ENCODE peak calls at places on chromosomes 2 and 18, in seven cellular contexts. K is lower lobe of right lung, Z is left ventricle myocardium inferior, A is PC-9, M is heart right ventricle, E is sigmoid colon, C is dorsolateral prefrontal cortex. X is an unnamed sample. For H3K27me3, the result is how much of the 10 kb centered on the place peaks cover.

GRCh38 chr2:72722492-72723090 is 103.2 kb downstream of the EXOC6B start:
- DNase-seq in K (no peak), Z (no peak), A (no peak), M (no peak), E (no peak), C (no peak), X (peak)

GRCh38 chr2:39881494-39881893 is 102.4 kb upstream of the THUMPD2 start:
- DNase-seq in K (no peak), Z (no peak), A (no peak), M (no peak), E (no peak), C (no peak), X (no peak)

GRCh38 chr2:120398051-120398960 is 52.4 kb downstream of the INHBB start:
- DNase-seq in K (no peak), Z (no peak), A (peak), M (no peak), E (peak), C (peak), X (peak)

GRCh38 chr2:36672199-36672598 is 24.3 kb upstream of the VIT start:
- DNase-seq in K (no peak), Z (no peak), A (no peak), M (no peak), E (no peak), C (no peak), X (no peak)

GRCh38 chr2:215436705-215437570 is 1.1 kb upstream of the FN1 start:
- DNase-seq in K (peak), Z (no peak), A (peak), M (no peak), E (no peak), C (no peak), X (no peak)

GRCh38 chr2:31197166-31197565 is 20.1 kb downstream of the CAPN14 start:
- DNase-seq in K (no peak), Z (no peak), A (no peak), M (no peak), E (no peak), C (no peak), X (no peak)

GRCh38 chr2:136025057-136025973 is 39.9 kb upstream of the DARS1 start:
- DNase-seq in K (peak), Z (peak), A (peak), M (peak), E (peak), C (peak), X (peak)

GRCh38 chr2:10810175-10811161 is 2.1 kb downstream of the PDIA6 start:
- DNase-seq in K (no peak), Z (no peak), A (no peak), M (no peak), E (peak), C (no peak), X (no peak)

GRCh38 chr18:48073231-48073930 is 142.9 kb upstream of the SMAD2 start:
- DNase-seq in K (no peak), Z (no peak), A (no peak), M (no peak), E (no peak), C (no peak), X (no peak)

GRCh38 chr18:31058897-31059296 is 16.4 kb upstream of the DSC3 start:
- DNase-seq in K (no peak), Z (no peak), A (no peak), M (no peak), E (no peak), C (no peak), X (no peak)

GRCh38 chr2:3336844-3337243 is 40.8 kb downstream of the EIPR1 start:
- DNase-seq in K (no peak), Z (no peak), A (no peak), M (no peak), E (no peak), C (no peak), X (no peak)

GRCh38 chr2:239561448-239562001 is 160.7 kb upstream of the HDAC4 start:
- DNase-seq in K (no peak), Z (peak), A (no peak), M (peak), E (peak), C (no peak), X (no peak)

GRCh38 chr2:220043155-220043992 is 415.9 kb downstream of the SLC4A3 start:
- DNase-seq in K (no peak), Z (no peak), A (peak), M (no peak), E (no peak), C (no peak), X (peak)

GRCh38 chr2:241553512-241553830 is 5.1 kb upstream of the BOK start:
- DNase-seq in K (no peak), Z (no peak), A (no peak), M (no peak), E (no peak), C (no peak), X (no peak)

GRCh38 chr2:25548587-25548986 is 124.8 kb downstream of the DTNB start:
- DNase-seq in K (no peak), Z (no peak), A (no peak), M (no peak), E (no peak), C (no peak), X (no peak)

GRCh38 chr2:215845839-215846586 is 167.3 kb downstream of the MREG start:
- DNase-seq in K (no peak), Z (no peak), A (no peak), M (no peak), E (no peak), C (no peak), X (no peak)

GRCh38 chr2:46236876-46237859 is 60.0 kb upstream of the EPAS1 start:
- DNase-seq in K (no peak), Z (no peak), A (no peak), M (no peak), E (no peak), C (no peak), X (no peak)

GRCh38 chr2:44623622-44624351 is 262.0 kb downstream of the CAMKMT start:
- DNase-seq in K (no peak), Z (no peak), A (no peak), M (no peak), E (no peak), C (no peak), X (no peak)

GRCh38 chr2:240569523-240569997 is 1.3 kb downstream of the RNPEPL1 start:
- DNase-seq in K (peak), Z (peak), A (no peak), M (no peak), E (no peak), C (no peak), X (no peak)

GRCh38 chr18:37778417-37779165 is 213.0 kb upstream of the CELF4 start:
- DNase-seq in K (peak), Z (peak), A (peak), M (peak), E (no peak), C (peak), X (no peak)

GRCh38 chr2:180992994-180993393 is 12.6 kb downstream of the UBE2E3 start:
- DNase-seq in K (no peak), Z (no peak), A (no peak), M (no peak), E (no peak), C (no peak), X (no peak)

GRCh38 chr2:180990794-180991193 is 10.4 kb downstream of the UBE2E3 start:
- DNase-seq in K (no peak), Z (no peak), A (no peak), M (no peak), E (no peak), C (no peak), X (no peak)

GRCh38 chr2:180990337-180990736 is 9.9 kb downstream of the UBE2E3 start:
- DNase-seq in K (no peak), Z (no peak), A (no peak), M (no peak), E (no peak), C (no peak), X (no peak)

GRCh38 chr2:180991820-180992219 is 11.4 kb downstream of the UBE2E3 start:
- DNase-seq in K (no peak), Z (no peak), A (no peak), M (no peak), E (no peak), C (no peak), X (no peak)

GRCh38 chr2:180991361-180991760 is 11.0 kb downstream of the UBE2E3 start:
- DNase-seq in K (no peak), Z (no peak), A (no peak), M (no peak), E (no peak), C (no peak), X (no peak)
- TF ChIP-seq CTCF in K (no peak), Z (peak), A (peak), M (no peak), E (no peak), C (no peak), X (no peak)

DNA sequence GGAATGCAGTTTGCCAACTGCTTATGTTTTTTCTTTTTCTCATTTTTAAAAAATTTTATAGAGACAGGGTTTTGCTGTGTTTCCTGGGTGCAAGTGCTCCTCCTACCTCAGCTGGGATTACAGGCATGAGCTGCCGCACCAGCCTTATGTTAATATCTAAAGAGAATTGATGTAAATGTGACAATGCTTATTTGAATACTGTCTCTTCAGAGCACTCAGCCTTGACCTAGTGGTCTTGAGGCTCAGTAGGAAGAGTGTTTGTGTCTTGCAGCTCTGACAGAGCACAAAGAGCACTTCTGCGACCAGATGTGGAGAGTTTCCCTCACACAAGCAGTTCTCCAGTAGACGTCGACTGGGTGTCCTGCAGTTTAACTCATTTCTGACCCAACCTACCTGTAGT is 55.3 kb downstream of the ARHGEF4 start:
- DNase-seq in K (no peak), Z (no peak), A (no peak), M (no peak), E (no peak), C (no peak), X (no peak)
- H3K27me3 ChIP-seq in K (under half), Z (half or more), A (under half), M (under half), E (under half), C (under half), X (under half)

DNA sequence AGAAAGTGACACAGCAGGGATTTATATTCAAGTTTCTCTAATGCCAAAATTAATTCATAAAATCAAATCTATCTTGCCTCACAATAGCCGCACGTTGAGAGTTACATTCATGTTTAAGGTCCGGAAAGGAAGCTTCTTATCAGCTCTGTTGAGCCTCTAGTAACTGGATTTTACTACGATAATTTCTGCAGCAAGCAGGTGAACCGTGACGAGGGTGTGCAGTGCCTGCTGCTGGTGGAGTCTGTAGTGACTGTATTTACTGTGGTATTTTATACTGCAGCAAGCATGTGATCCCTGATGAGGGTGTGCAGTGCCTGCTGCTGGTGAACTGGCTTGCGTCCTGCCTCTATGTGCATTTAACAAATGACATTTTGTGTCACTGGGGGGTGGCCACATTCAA is 120.0 kb downstream of the SNTG2 start:
- DNase-seq in K (no peak), Z (no peak), A (no peak), M (no peak), E (no peak), C (no peak), X (no peak)
- TF ChIP-seq CTCF in K (no peak), Z (no peak), A (no peak), M (no peak), E (no peak), C (no peak), X (peak)

GRCh38 chr2:176096986-176097819 is 2.4 kb upstream of the HOXD12 start:
- DNase-seq in K (peak), Z (peak), A (peak), M (peak), E (peak), C (peak), X (no peak)

GRCh38 chr2:176094307-176094706 is 1.8 kb downstream of the HOXD13 start:
- DNase-seq in K (no peak), Z (no peak), A (no peak), M (no peak), E (no peak), C (no peak), X (no peak)

GRCh38 chr2:176093889-176094232 is 1.3 kb downstream of the HOXD13 start:
- DNase-seq in K (no peak), Z (no peak), A (no peak), M (no peak), E (no peak), C (no peak), X (no peak)

GRCh38 chr2:176096243-176096985 is 3.2 kb upstream of the HOXD12 start:
- DNase-seq in K (no peak), Z (no peak), A (no peak), M (no peak), E (no peak), C (no peak), X (no peak)

GRCh38 chr2:176095421-176095820 is 2.9 kb downstream of the HOXD13 start:
- DNase-seq in K (no peak), Z (no peak), A (no peak), M (no peak), E (no peak), C (no peak), X (no peak)
- H3K27me3 ChIP-seq in K (half or more), Z (half or more), A (half or more), M (half or more), E (half or more), C (half or more), X (half or more)

GRCh38 chr2:101442042-101442666 is 32.8 kb downstream of the RFX8 start:
- DNase-seq in K (no peak), Z (no peak), A (no peak), M (no peak), E (no peak), C (no peak), X (peak)

GRCh38 chr2:101440127-101440738 is 34.7 kb downstream of the RFX8 start:
- DNase-seq in K (no peak), Z (peak), A (no peak), M (peak), E (no peak), C (no peak), X (no peak)

GRCh38 chr2:101439716-101440115 is 35.2 kb downstream of the RFX8 start:
- DNase-seq in K (no peak), Z (no peak), A (no peak), M (no peak), E (no peak), C (no peak), X (no peak)

GRCh38 chr2:101446869-101447268 is 28.0 kb downstream of the RFX8 start:
- DNase-seq in K (no peak), Z (no peak), A (no peak), M (no peak), E (no peak), C (no peak), X (peak)

DNA sequence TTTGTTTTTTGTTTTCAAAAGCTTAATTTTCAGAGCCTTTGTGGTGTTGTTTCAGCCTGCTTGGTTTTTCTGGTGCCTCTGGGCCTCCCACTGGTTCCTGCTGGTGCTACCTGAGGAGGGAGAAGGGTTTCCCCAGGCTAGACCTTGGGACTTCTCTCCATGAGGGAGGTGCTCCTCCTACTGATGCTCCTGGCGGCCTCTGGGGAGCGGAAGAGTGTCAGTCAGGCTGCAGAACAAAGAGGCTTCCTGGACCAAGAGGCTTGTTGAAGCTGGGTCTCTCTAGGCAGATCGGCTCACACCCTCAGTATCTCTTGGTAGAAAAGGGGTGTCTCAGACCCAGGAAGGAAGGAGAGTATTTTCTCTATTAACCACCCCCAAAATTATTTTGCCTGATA is 32.2 kb downstream of the RFX8 start:
- DNase-seq in K (no peak), Z (no peak), A (no peak), M (no peak), E (no peak), C (no peak), X (no peak)
- TF ChIP-seq CTCF in K (no peak), Z (no peak), A (no peak), M (no peak), E (no peak), C (no peak), X (no peak)

GRCh38 chr2:20592106-20593071 is 58.5 kb downstream of the HS1BP3 start:
- DNase-seq in K (peak), Z (no peak), A (no peak), M (peak), E (peak), C (peak), X (no peak)
- H3K27me3 ChIP-seq in K (under half), Z (under half), A (under half), M (under half), E (under half), C (under half), X (under half)

DNA sequence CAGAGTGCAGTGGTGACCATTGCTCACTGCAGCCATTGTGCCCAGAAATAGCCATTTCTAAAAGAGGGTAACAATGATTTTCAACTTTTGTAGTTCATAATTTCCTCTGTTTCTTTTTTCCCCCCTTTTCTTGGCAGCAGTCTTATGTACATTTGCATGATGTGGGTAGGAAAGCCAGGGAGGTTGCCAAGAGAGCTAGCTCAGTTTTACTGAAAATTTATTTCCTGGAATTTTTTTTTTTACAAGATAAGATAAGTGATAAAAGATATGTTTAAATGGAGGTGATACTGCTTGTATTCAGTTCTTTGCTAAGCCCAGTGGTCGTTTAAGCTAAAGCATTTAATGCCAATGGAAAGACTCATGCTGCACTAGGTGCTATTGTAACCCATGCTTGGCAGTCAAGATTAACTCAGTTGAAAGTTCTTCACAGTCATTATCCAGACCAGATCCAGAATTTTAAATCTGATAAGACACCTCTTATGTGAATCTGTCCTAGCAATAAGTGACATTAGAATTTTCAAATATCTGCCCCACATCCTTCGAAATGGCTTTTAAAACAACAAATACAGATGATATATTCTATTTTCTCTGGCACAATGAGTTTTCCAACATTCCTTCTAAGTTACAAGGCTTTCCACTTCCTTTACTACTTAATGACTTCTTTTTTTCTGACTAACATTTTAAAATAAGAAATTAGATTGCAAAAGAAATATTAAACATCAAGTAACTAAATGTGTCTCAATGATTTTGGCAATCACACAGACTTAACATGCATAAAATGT is 4.4 kb upstream of the ATP8B1 start:
- DNase-seq in K (no peak), Z (no peak), A (no peak), M (no peak), E (no peak), C (no peak), X (no peak)
- TF ChIP-seq CTCF in K (no peak), Z (no peak), A (no peak), M (no peak), E (no peak), C (no peak), X (no peak)

GRCh38 chr18:57434177-57434535 is 1.0 kb upstream of the ONECUT2 start:
- DNase-seq in K (no peak), Z (no peak), A (no peak), M (no peak), E (no peak), C (no peak), X (no peak)
- H3K27me3 ChIP-seq in K (half or more), Z (half or more), A (under half), M (half or more), E (half or more), C (half or more), X (half or more)

X was measured in kidney epithelial cell.